ENCODE peak calls at places on chromosomes 3 and 15, in six cellular contexts. Z is GM23338, L is BJ, J is GM23248, X is A673, C is aorta. A is an unnamed sample. For H3K27me3, the result is how much of the 10 kb centered on the place peaks cover.

GRCh38 chr3:148861277-148861869 is 3.7 kb upstream of the CPA3 start:
- DNase-seq in Z (peak), L (no peak), J (peak), X (peak), C (no peak), A (peak)

GRCh38 chr15:51622269-51623180 is at the start of gene DMXL2:
- DNase-seq in Z (peak), L (peak), J (peak), X (peak), C (peak), A (peak)

GRCh38 chr15:44216958-44217357 is 21.9 kb upstream of the FRMD5 start:
- DNase-seq in Z (no peak), L (no peak), J (no peak), X (no peak), C (no peak), A (peak)

GRCh38 chr3:16877527-16877926 is 7.2 kb upstream of the PLCL2 start:
- DNase-seq in Z (no peak), L (no peak), J (no peak), X (no peak), C (no peak), A (no peak)

GRCh38 chr3:123767020-123767394 is 117.1 kb downstream of the MYLK start:
- DNase-seq in Z (peak), L (no peak), J (no peak), X (no peak), C (no peak), A (no peak)

GRCh38 chr15:100383302-100384107 is 41.7 kb upstream of the ADAMTS17 start:
- DNase-seq in Z (peak), L (no peak), J (peak), X (peak), C (no peak), A (peak)

GRCh38 chr3:59320080-59320479 is 270.3 kb upstream of the CFAP20DC start:
- DNase-seq in Z (no peak), L (no peak), J (no peak), X (no peak), C (no peak), A (no peak)

GRCh38 chr3:126523745-126524428 is at the start of gene CHST13:
- DNase-seq in Z (peak), L (no peak), J (peak), X (peak), C (peak), A (no peak)

GRCh38 chr3:98886525-98886924 is 15.0 kb downstream of the DCBLD2 start:
- DNase-seq in Z (no peak), L (no peak), J (peak), X (no peak), C (no peak), A (no peak)

GRCh38 chr3:197540961-197541377 is 14.8 kb downstream of the BDH1 start:
- DNase-seq in Z (peak), L (no peak), J (no peak), X (no peak), C (no peak), A (no peak)

GRCh38 chr3:122577409-122578028 is at the start of gene PARP15:
- DNase-seq in Z (peak), L (no peak), J (peak), X (no peak), C (peak), A (peak)

GRCh38 chr3:148711981-148712666 is 14.4 kb downstream of the AGTR1 start:
- DNase-seq in Z (no peak), L (no peak), J (peak), X (no peak), C (no peak), A (no peak)

GRCh38 chr3:27623085-27623753 is 98.9 kb downstream of the EOMES start:
- DNase-seq in Z (no peak), L (no peak), J (peak), X (no peak), C (no peak), A (no peak)

DNA sequence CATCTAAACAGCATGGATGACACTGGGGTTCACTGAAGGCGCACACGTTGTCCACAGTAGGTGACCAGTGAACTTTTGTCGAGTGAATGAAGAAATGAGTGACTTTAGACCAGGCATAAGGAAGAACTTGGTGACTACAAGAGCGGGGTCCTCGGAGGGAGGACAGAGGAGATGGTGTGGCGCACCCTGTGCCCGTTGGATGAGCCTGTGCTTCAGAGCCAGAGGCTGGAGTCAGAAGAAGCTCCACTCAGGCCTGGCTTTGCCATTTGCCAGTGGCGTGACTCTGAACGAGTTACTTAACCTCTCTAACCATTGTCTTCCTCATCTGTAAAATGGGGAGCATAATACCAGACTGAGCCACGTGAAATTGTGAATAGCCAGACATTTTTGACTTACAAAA is 42.2 kb downstream of the MUC4 start:
- DNase-seq in Z (no peak), L (no peak), J (no peak), X (no peak), C (peak), A (no peak)
- H3K27me3 ChIP-seq in Z (under half), L (under half), J (under half), X (under half), C (under half), A (under half)

GRCh38 chr15:93420050-93420452 is 331.0 kb upstream of the RGMA start:
- DNase-seq in Z (no peak), L (no peak), J (no peak), X (no peak), C (no peak), A (no peak)
- H3K27me3 ChIP-seq in Z (under half), L (under half), J (under half), X (under half), C (under half), A (under half)

DNA sequence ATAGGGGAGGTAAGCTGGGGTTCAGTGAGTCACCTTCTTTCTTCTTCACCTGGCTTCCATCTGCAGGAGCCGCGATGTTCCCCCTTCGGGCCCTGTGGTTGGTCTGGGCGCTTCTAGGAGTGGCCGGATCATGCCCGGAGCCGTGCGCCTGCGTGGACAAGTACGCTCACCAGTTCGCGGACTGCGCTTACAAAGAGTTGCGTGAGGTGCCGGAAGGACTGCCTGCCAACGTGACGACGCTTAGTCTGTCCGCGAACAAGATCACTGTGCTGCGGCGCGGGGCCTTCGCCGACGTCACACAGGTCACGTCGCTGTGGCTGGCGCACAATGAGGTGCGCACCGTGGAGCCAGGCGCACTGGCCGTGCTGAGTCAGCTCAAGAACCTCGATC is 2.3 kb downstream of the ISLR2 start:
- DNase-seq in Z (peak), L (no peak), J (peak), X (no peak), C (no peak), A (no peak)
- H3K27me3 ChIP-seq in Z (half or more), L (half or more), J (half or more), X (half or more), C (under half), A (under half)

GRCh38 chr15:80803580-80804525 is 24.7 kb downstream of the CEMIP start:
- DNase-seq in Z (no peak), L (no peak), J (peak), X (no peak), C (no peak), A (no peak)
- H3K27me3 ChIP-seq in Z (under half), L (under half), J (under half), X (under half), C (under half), A (under half)

GRCh38 chr15:74136584-74137543 is 6.5 kb downstream of the ISLR2 start:
- DNase-seq in Z (peak), L (no peak), J (peak), X (peak), C (peak), A (no peak)
- H3K27me3 ChIP-seq in Z (half or more), L (under half), J (under half), X (under half), C (under half), A (under half)

GRCh38 chr3:87673132-87673531 is 385.7 kb downstream of the CGGBP1 start:
- DNase-seq in Z (no peak), L (no peak), J (no peak), X (no peak), C (no peak), A (no peak)
- H3K27me3 ChIP-seq in Z (under half), L (under half), J (under half), X (under half), C (under half), A (under half)

GRCh38 chr15:74264081-74264501 is 28.0 kb downstream of the CCDC33 start:
- DNase-seq in Z (peak), L (no peak), J (no peak), X (no peak), C (no peak), A (no peak)
- H3K27me3 ChIP-seq in Z (under half), L (under half), J (under half), X (under half), C (under half), A (under half)

DNA sequence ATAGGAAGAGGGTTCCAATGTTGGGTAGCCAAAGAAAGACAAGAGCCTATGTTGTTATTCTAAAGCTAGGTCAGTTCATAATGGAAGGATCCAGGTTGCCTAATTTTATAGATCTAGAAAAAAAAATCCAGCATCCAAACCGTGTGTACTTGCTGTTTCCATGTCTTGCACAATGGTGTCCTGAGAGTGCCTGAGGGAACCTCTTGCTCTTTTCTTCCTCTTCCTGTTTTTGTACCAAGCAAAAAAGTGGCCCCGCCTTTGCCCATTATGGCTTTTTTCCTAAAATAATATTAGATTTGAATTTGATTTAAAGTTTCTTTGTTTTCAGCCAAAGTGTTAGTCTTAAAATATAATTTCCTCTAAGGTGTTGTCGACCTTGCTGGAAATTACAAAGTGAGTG is 224.4 kb downstream of the RYR3 start:
- DNase-seq in Z (no peak), L (no peak), J (no peak), X (no peak), C (no peak), A (no peak)
- H3K27me3 ChIP-seq in Z (under half), L (under half), J (under half), X (half or more), C (under half), A (under half)

GRCh38 chr3:72690646-72691045 is 157.6 kb downstream of the SHQ1 start:
- DNase-seq in Z (no peak), L (no peak), J (no peak), X (no peak), C (no peak), A (no peak)
- H3K27me3 ChIP-seq in Z (under half), L (under half), J (under half), X (under half), C (under half), A (under half)

GRCh38 chr15:74221399-74222230 is 14.5 kb upstream of the CCDC33 start:
- DNase-seq in Z (no peak), L (no peak), J (no peak), X (no peak), C (no peak), A (no peak)
- H3K27me3 ChIP-seq in Z (half or more), L (under half), J (under half), X (under half), C (under half), A (under half)